ENCODE peak calls at places on chromosomes 1 and 21, in seven cellular contexts. One of them, this sample, is unnamed. For H3K9me3, the result is how much of the 10 kb centered on the place peaks cover.

GRCh38 chr1:9388628-9389184 is 96.0 kb downstream of the SPSB1 start:
- DNase-seq in H9: no peak
- DNase-seq in psoas muscle: peak
- DNase-seq in fibroblast of lung: peak
- DNase-seq in tibial nerve: no peak
- DNase-seq in tibial artery: peak
- DNase-seq in colonic mucosa: no peak
- DNase-seq in this sample: no peak

GRCh38 chr1:197302775-197303174 is 34.7 kb downstream of the CRB1 start:
- DNase-seq in H9: no peak
- DNase-seq in psoas muscle: no peak
- DNase-seq in fibroblast of lung: peak
- DNase-seq in tibial nerve: no peak
- DNase-seq in tibial artery: no peak
- DNase-seq in colonic mucosa: no peak
- DNase-seq in this sample: no peak

GRCh38 chr1:150484431-150484830 is 2.8 kb upstream of the TARS2 start:
- DNase-seq in H9: no peak
- DNase-seq in psoas muscle: no peak
- DNase-seq in fibroblast of lung: peak
- DNase-seq in tibial nerve: no peak
- DNase-seq in tibial artery: no peak
- DNase-seq in colonic mucosa: no peak
- DNase-seq in this sample: no peak

GRCh38 chr21:43611598-43612369 is 47.5 kb downstream of the HSF2BP start:
- DNase-seq in H9: peak
- DNase-seq in psoas muscle: peak
- DNase-seq in fibroblast of lung: no peak
- DNase-seq in tibial nerve: peak
- DNase-seq in tibial artery: peak
- DNase-seq in colonic mucosa: peak
- DNase-seq in this sample: peak

GRCh38 chr21:38769253-38769780 is 36.4 kb upstream of the ETS2 start:
- DNase-seq in H9: no peak
- DNase-seq in psoas muscle: no peak
- DNase-seq in fibroblast of lung: peak
- DNase-seq in tibial nerve: no peak
- DNase-seq in tibial artery: no peak
- DNase-seq in colonic mucosa: no peak
- DNase-seq in this sample: no peak

GRCh38 chr1:46556822-46557221 is 5.4 kb upstream of the KNCN start:
- DNase-seq in H9: no peak
- DNase-seq in psoas muscle: no peak
- DNase-seq in fibroblast of lung: peak
- DNase-seq in tibial nerve: no peak
- DNase-seq in tibial artery: peak
- DNase-seq in colonic mucosa: no peak
- DNase-seq in this sample: no peak

GRCh38 chr1:238438296-238439275 is 547.9 kb upstream of the ZP4 start:
- DNase-seq in H9: no peak
- DNase-seq in psoas muscle: no peak
- DNase-seq in fibroblast of lung: no peak
- DNase-seq in tibial nerve: no peak
- DNase-seq in tibial artery: no peak
- DNase-seq in colonic mucosa: no peak
- DNase-seq in this sample: no peak

GRCh38 chr1:107664882-107665871 is 299.8 kb downstream of the VAV3 start:
- DNase-seq in H9: no peak
- DNase-seq in psoas muscle: no peak
- DNase-seq in fibroblast of lung: no peak
- DNase-seq in tibial nerve: no peak
- DNase-seq in tibial artery: no peak
- DNase-seq in colonic mucosa: peak
- DNase-seq in this sample: no peak

GRCh38 chr1:230123280-230124186 is 56.5 kb downstream of the GALNT2 start:
- DNase-seq in H9: no peak
- DNase-seq in psoas muscle: no peak
- DNase-seq in fibroblast of lung: peak
- DNase-seq in tibial nerve: no peak
- DNase-seq in tibial artery: no peak
- DNase-seq in colonic mucosa: no peak
- DNase-seq in this sample: no peak

GRCh38 chr1:41670558-41670957 is 186.1 kb upstream of the EDN2 start:
- DNase-seq in H9: no peak
- DNase-seq in psoas muscle: no peak
- DNase-seq in fibroblast of lung: peak
- DNase-seq in tibial nerve: no peak
- DNase-seq in tibial artery: no peak
- DNase-seq in colonic mucosa: no peak
- DNase-seq in this sample: no peak

GRCh38 chr1:204685236-204686006 is at the start of gene LRRN2:
- DNase-seq in H9: peak
- DNase-seq in psoas muscle: no peak
- DNase-seq in fibroblast of lung: peak
- DNase-seq in tibial nerve: no peak
- DNase-seq in tibial artery: peak
- DNase-seq in colonic mucosa: peak
- DNase-seq in this sample: peak

GRCh38 chr1:167663002-167663772 is 33.2 kb downstream of the RCSD1 start:
- DNase-seq in H9: no peak
- DNase-seq in psoas muscle: peak
- DNase-seq in fibroblast of lung: peak
- DNase-seq in tibial nerve: no peak
- DNase-seq in tibial artery: no peak
- DNase-seq in colonic mucosa: no peak
- DNase-seq in this sample: no peak

GRCh38 chr1:154956557-154956956 is 658 bp upstream of the PBXIP1 start:
- DNase-seq in H9: no peak
- DNase-seq in psoas muscle: peak
- DNase-seq in fibroblast of lung: no peak
- DNase-seq in tibial nerve: peak
- DNase-seq in tibial artery: peak
- DNase-seq in colonic mucosa: peak
- DNase-seq in this sample: peak

GRCh38 chr21:25283720-25284119 is 323.6 kb downstream of the MRPL39 start:
- DNase-seq in H9: peak
- DNase-seq in psoas muscle: no peak
- DNase-seq in fibroblast of lung: peak
- DNase-seq in tibial nerve: no peak
- DNase-seq in tibial artery: no peak
- DNase-seq in colonic mucosa: no peak
- DNase-seq in this sample: peak

GRCh38 chr1:64000021-64000420 is 203.4 kb upstream of the UBE2U start:
- DNase-seq in H9: no peak
- DNase-seq in psoas muscle: no peak
- DNase-seq in fibroblast of lung: peak
- DNase-seq in tibial nerve: no peak
- DNase-seq in tibial artery: no peak
- DNase-seq in colonic mucosa: no peak
- DNase-seq in this sample: no peak

GRCh38 chr1:78145105-78145580 is 99.4 kb downstream of the GIPC2 start:
- DNase-seq in H9: peak
- DNase-seq in psoas muscle: peak
- DNase-seq in fibroblast of lung: peak
- DNase-seq in tibial nerve: peak
- DNase-seq in tibial artery: no peak
- DNase-seq in colonic mucosa: peak
- DNase-seq in this sample: peak

GRCh38 chr1:153649867-153650235 is 8.7 kb upstream of the SNAPIN start:
- DNase-seq in H9: no peak
- DNase-seq in psoas muscle: peak
- DNase-seq in fibroblast of lung: no peak
- DNase-seq in tibial nerve: no peak
- DNase-seq in tibial artery: peak
- DNase-seq in colonic mucosa: no peak
- DNase-seq in this sample: no peak
- H3K27ac ChIP-seq in H9: no peak
- H3K27ac ChIP-seq in psoas muscle: peak
- H3K27ac ChIP-seq in fibroblast of lung: no peak
- H3K27ac ChIP-seq in tibial nerve: no peak
- H3K27ac ChIP-seq in tibial artery: no peak
- H3K27ac ChIP-seq in colonic mucosa: no peak
- H3K27ac ChIP-seq in this sample: no peak

DNA sequence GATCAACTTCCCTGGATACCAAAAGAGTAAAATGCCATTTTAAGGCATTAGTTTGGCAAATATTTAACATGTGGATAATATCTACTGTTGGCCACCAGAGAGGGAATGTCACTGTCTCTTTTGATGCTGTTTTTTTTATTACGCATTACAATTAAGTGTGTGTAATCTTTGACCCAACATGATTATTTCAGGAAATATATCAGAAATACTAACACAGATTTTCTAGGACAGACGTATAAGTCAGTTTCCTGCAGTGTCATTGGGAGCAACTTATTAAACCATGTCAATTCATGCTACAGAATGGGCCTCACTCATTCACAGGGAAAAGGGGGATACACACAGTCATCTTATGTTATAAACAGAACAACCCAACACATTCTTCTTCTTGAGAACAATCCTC is 903.8 kb upstream of the ADGRL2 start:
- DNase-seq in H9: no peak
- DNase-seq in psoas muscle: no peak
- DNase-seq in fibroblast of lung: no peak
- DNase-seq in tibial nerve: no peak
- DNase-seq in tibial artery: no peak
- DNase-seq in colonic mucosa: no peak
- DNase-seq in this sample: no peak
- H3K9me3 ChIP-seq in H9: under half
- H3K9me3 ChIP-seq in psoas muscle: under half
- H3K9me3 ChIP-seq in fibroblast of lung: under half
- H3K9me3 ChIP-seq in tibial nerve: under half
- H3K9me3 ChIP-seq in tibial artery: under half
- H3K9me3 ChIP-seq in colonic mucosa: under half
- H3K9me3 ChIP-seq in this sample: under half

GRCh38 chr1:235946570-235946981 is 79.9 kb upstream of the LYST start:
- DNase-seq in H9: no peak
- DNase-seq in psoas muscle: no peak
- DNase-seq in fibroblast of lung: peak
- DNase-seq in tibial nerve: no peak
- DNase-seq in tibial artery: no peak
- DNase-seq in colonic mucosa: peak
- DNase-seq in this sample: no peak
- TF ChIP-seq CTCF in H9: peak
- TF ChIP-seq CTCF in psoas muscle: no peak
- TF ChIP-seq CTCF in fibroblast of lung: peak
- TF ChIP-seq CTCF in tibial nerve: peak
- TF ChIP-seq CTCF in tibial artery: peak
- TF ChIP-seq CTCF in colonic mucosa: no peak
- TF ChIP-seq CTCF in this sample: no peak

GRCh38 chr1:192832492-192832891 is 23.7 kb downstream of the RGS2 start:
- DNase-seq in H9: no peak
- DNase-seq in psoas muscle: no peak
- DNase-seq in fibroblast of lung: peak
- DNase-seq in tibial nerve: no peak
- DNase-seq in tibial artery: no peak
- DNase-seq in colonic mucosa: no peak
- DNase-seq in this sample: no peak
- H3K27ac ChIP-seq in H9: no peak
- H3K27ac ChIP-seq in psoas muscle: no peak
- H3K27ac ChIP-seq in fibroblast of lung: no peak
- H3K27ac ChIP-seq in tibial nerve: no peak
- H3K27ac ChIP-seq in tibial artery: no peak
- H3K27ac ChIP-seq in colonic mucosa: no peak
- H3K27ac ChIP-seq in this sample: no peak

GRCh38 chr1:22893292-22893691 is 79.4 kb downstream of the LACTBL1 start:
- DNase-seq in H9: no peak
- DNase-seq in psoas muscle: no peak
- DNase-seq in fibroblast of lung: no peak
- DNase-seq in tibial nerve: no peak
- DNase-seq in tibial artery: no peak
- DNase-seq in colonic mucosa: no peak
- DNase-seq in this sample: no peak

GRCh38 chr1:22900451-22900850 is 72.2 kb downstream of the LACTBL1 start:
- DNase-seq in H9: no peak
- DNase-seq in psoas muscle: no peak
- DNase-seq in fibroblast of lung: no peak
- DNase-seq in tibial nerve: no peak
- DNase-seq in tibial artery: no peak
- DNase-seq in colonic mucosa: no peak
- DNase-seq in this sample: no peak

GRCh38 chr1:22896184-22896583 is 76.5 kb downstream of the LACTBL1 start:
- DNase-seq in H9: no peak
- DNase-seq in psoas muscle: no peak
- DNase-seq in fibroblast of lung: no peak
- DNase-seq in tibial nerve: no peak
- DNase-seq in tibial artery: no peak
- DNase-seq in colonic mucosa: no peak
- DNase-seq in this sample: no peak

GRCh38 chr1:22892789-22893188 is 79.9 kb downstream of the LACTBL1 start:
- DNase-seq in H9: no peak
- DNase-seq in psoas muscle: no peak
- DNase-seq in fibroblast of lung: no peak
- DNase-seq in tibial nerve: no peak
- DNase-seq in tibial artery: no peak
- DNase-seq in colonic mucosa: no peak
- DNase-seq in this sample: no peak

GRCh38 chr1:22895357-22895756 is 77.3 kb downstream of the LACTBL1 start:
- DNase-seq in H9: no peak
- DNase-seq in psoas muscle: no peak
- DNase-seq in fibroblast of lung: no peak
- DNase-seq in tibial nerve: no peak
- DNase-seq in tibial artery: no peak
- DNase-seq in colonic mucosa: no peak
- DNase-seq in this sample: no peak
- H3K9me3 ChIP-seq in H9: under half
- H3K9me3 ChIP-seq in psoas muscle: under half
- H3K9me3 ChIP-seq in fibroblast of lung: under half
- H3K9me3 ChIP-seq in tibial nerve: under half
- H3K9me3 ChIP-seq in tibial artery: under half
- H3K9me3 ChIP-seq in colonic mucosa: under half
- H3K9me3 ChIP-seq in this sample: under half

GRCh38 chr1:156928043-156928602 is 7.7 kb downstream of the LRRC71 start:
- DNase-seq in H9: no peak
- DNase-seq in psoas muscle: no peak
- DNase-seq in fibroblast of lung: no peak
- DNase-seq in tibial nerve: no peak
- DNase-seq in tibial artery: no peak
- DNase-seq in colonic mucosa: no peak
- DNase-seq in this sample: no peak
- TF ChIP-seq CTCF in H9: peak
- TF ChIP-seq CTCF in psoas muscle: no peak
- TF ChIP-seq CTCF in fibroblast of lung: peak
- TF ChIP-seq CTCF in tibial nerve: no peak
- TF ChIP-seq CTCF in tibial artery: no peak
- TF ChIP-seq CTCF in colonic mucosa: peak
- TF ChIP-seq CTCF in this sample: peak

GRCh38 chr21:27833298-27833697 is 866.4 kb upstream of the ADAMTS5 start:
- DNase-seq in H9: no peak
- DNase-seq in psoas muscle: no peak
- DNase-seq in fibroblast of lung: no peak
- DNase-seq in tibial nerve: no peak
- DNase-seq in tibial artery: no peak
- DNase-seq in colonic mucosa: no peak
- DNase-seq in this sample: no peak

GRCh38 chr21:27831821-27832569 is 865.1 kb upstream of the ADAMTS5 start:
- DNase-seq in H9: no peak
- DNase-seq in psoas muscle: no peak
- DNase-seq in fibroblast of lung: peak
- DNase-seq in tibial nerve: no peak
- DNase-seq in tibial artery: no peak
- DNase-seq in colonic mucosa: no peak
- DNase-seq in this sample: no peak

GRCh38 chr21:27827972-27828371 is 861.1 kb upstream of the ADAMTS5 start:
- DNase-seq in H9: no peak
- DNase-seq in psoas muscle: no peak
- DNase-seq in fibroblast of lung: no peak
- DNase-seq in tibial nerve: no peak
- DNase-seq in tibial artery: no peak
- DNase-seq in colonic mucosa: no peak
- DNase-seq in this sample: no peak

GRCh38 chr21:27831177-27831576 is 864.3 kb upstream of the ADAMTS5 start:
- DNase-seq in H9: no peak
- DNase-seq in psoas muscle: no peak
- DNase-seq in fibroblast of lung: no peak
- DNase-seq in tibial nerve: no peak
- DNase-seq in tibial artery: no peak
- DNase-seq in colonic mucosa: no peak
- DNase-seq in this sample: no peak
- H3K27ac ChIP-seq in H9: no peak
- H3K27ac ChIP-seq in psoas muscle: no peak
- H3K27ac ChIP-seq in fibroblast of lung: no peak
- H3K27ac ChIP-seq in tibial nerve: no peak
- H3K27ac ChIP-seq in tibial artery: no peak
- H3K27ac ChIP-seq in colonic mucosa: no peak
- H3K27ac ChIP-seq in this sample: no peak